ENCODE peak calls at places on chromosome 2, in nine cellular contexts. One of them, this sample, is unnamed. For H3K4me1 and H3K36me3, the result is how much of the 10 kb centered on the place peaks cover.

GRCh38 chr2:228602277-228602676 is 420.8 kb upstream of the SPHKAP start:
- DNase-seq in heart right ventricle: no peak
- DNase-seq in pancreas: no peak
- DNase-seq in right atrium auricular region: no peak
- DNase-seq in colonic mucosa: no peak
- DNase-seq in GM23248: peak
- DNase-seq in tibial nerve: no peak
- DNase-seq in uterus: no peak
- DNase-seq in left ventricle myocardium inferior: no peak
- DNase-seq in this sample: no peak

GRCh38 chr2:23375448-23375847 is 9.5 kb upstream of the KLHL29 start:
- DNase-seq in heart right ventricle: no peak
- DNase-seq in pancreas: no peak
- DNase-seq in right atrium auricular region: no peak
- DNase-seq in colonic mucosa: no peak
- DNase-seq in GM23248: peak
- DNase-seq in tibial nerve: no peak
- DNase-seq in uterus: no peak
- DNase-seq in left ventricle myocardium inferior: no peak
- DNase-seq in this sample: no peak

GRCh38 chr2:142874293-142874814 is 3.1 kb upstream of the KYNU start:
- DNase-seq in heart right ventricle: no peak
- DNase-seq in pancreas: peak
- DNase-seq in right atrium auricular region: no peak
- DNase-seq in colonic mucosa: peak
- DNase-seq in GM23248: peak
- DNase-seq in tibial nerve: peak
- DNase-seq in uterus: no peak
- DNase-seq in left ventricle myocardium inferior: no peak
- DNase-seq in this sample: no peak

GRCh38 chr2:203238711-203239526 is at the start of gene CYP20A1:
- DNase-seq in heart right ventricle: peak
- DNase-seq in pancreas: peak
- DNase-seq in right atrium auricular region: peak
- DNase-seq in colonic mucosa: peak
- DNase-seq in GM23248: peak
- DNase-seq in tibial nerve: peak
- DNase-seq in uterus: peak
- DNase-seq in left ventricle myocardium inferior: peak
- DNase-seq in this sample: peak

GRCh38 chr2:106851055-106851454 is 34.9 kb downstream of the ST6GAL2 start:
- DNase-seq in heart right ventricle: no peak
- DNase-seq in pancreas: no peak
- DNase-seq in right atrium auricular region: no peak
- DNase-seq in colonic mucosa: no peak
- DNase-seq in GM23248: no peak
- DNase-seq in tibial nerve: no peak
- DNase-seq in uterus: no peak
- DNase-seq in left ventricle myocardium inferior: no peak
- DNase-seq in this sample: no peak

GRCh38 chr2:33441235-33441810 is 35.1 kb upstream of the RASGRP3 start:
- DNase-seq in heart right ventricle: peak
- DNase-seq in pancreas: peak
- DNase-seq in right atrium auricular region: no peak
- DNase-seq in colonic mucosa: peak
- DNase-seq in GM23248: peak
- DNase-seq in tibial nerve: peak
- DNase-seq in uterus: peak
- DNase-seq in left ventricle myocardium inferior: peak
- DNase-seq in this sample: no peak

GRCh38 chr2:80326214-80326613 is 21.7 kb upstream of the LRRTM1 start:
- DNase-seq in heart right ventricle: peak
- DNase-seq in pancreas: no peak
- DNase-seq in right atrium auricular region: no peak
- DNase-seq in colonic mucosa: no peak
- DNase-seq in GM23248: peak
- DNase-seq in tibial nerve: no peak
- DNase-seq in uterus: no peak
- DNase-seq in left ventricle myocardium inferior: no peak
- DNase-seq in this sample: no peak

GRCh38 chr2:164785447-164785846 is 56.2 kb downstream of the COBLL1 start:
- DNase-seq in heart right ventricle: no peak
- DNase-seq in pancreas: no peak
- DNase-seq in right atrium auricular region: no peak
- DNase-seq in colonic mucosa: no peak
- DNase-seq in GM23248: peak
- DNase-seq in tibial nerve: no peak
- DNase-seq in uterus: no peak
- DNase-seq in left ventricle myocardium inferior: no peak
- DNase-seq in this sample: no peak

GRCh38 chr2:3522851-3523481 is 3.6 kb upstream of the ADI1 start:
- DNase-seq in heart right ventricle: no peak
- DNase-seq in pancreas: no peak
- DNase-seq in right atrium auricular region: peak
- DNase-seq in colonic mucosa: no peak
- DNase-seq in GM23248: peak
- DNase-seq in tibial nerve: no peak
- DNase-seq in uterus: peak
- DNase-seq in left ventricle myocardium inferior: no peak
- DNase-seq in this sample: no peak

GRCh38 chr2:45922577-45922988 is 271.1 kb downstream of the PRKCE start:
- DNase-seq in heart right ventricle: peak
- DNase-seq in pancreas: no peak
- DNase-seq in right atrium auricular region: peak
- DNase-seq in colonic mucosa: no peak
- DNase-seq in GM23248: no peak
- DNase-seq in tibial nerve: no peak
- DNase-seq in uterus: no peak
- DNase-seq in left ventricle myocardium inferior: peak
- DNase-seq in this sample: no peak

GRCh38 chr2:99880148-99880983 is 262.0 kb downstream of the AFF3 start:
- DNase-seq in heart right ventricle: no peak
- DNase-seq in pancreas: no peak
- DNase-seq in right atrium auricular region: no peak
- DNase-seq in colonic mucosa: no peak
- DNase-seq in GM23248: peak
- DNase-seq in tibial nerve: no peak
- DNase-seq in uterus: no peak
- DNase-seq in left ventricle myocardium inferior: no peak
- DNase-seq in this sample: no peak

GRCh38 chr2:20618468-20618885 is 32.4 kb downstream of the HS1BP3 start:
- DNase-seq in heart right ventricle: no peak
- DNase-seq in pancreas: no peak
- DNase-seq in right atrium auricular region: no peak
- DNase-seq in colonic mucosa: no peak
- DNase-seq in GM23248: peak
- DNase-seq in tibial nerve: no peak
- DNase-seq in uterus: peak
- DNase-seq in left ventricle myocardium inferior: peak
- DNase-seq in this sample: no peak

GRCh38 chr2:20619624-20620024 is 31.3 kb downstream of the HS1BP3 start:
- DNase-seq in heart right ventricle: peak
- DNase-seq in pancreas: no peak
- DNase-seq in right atrium auricular region: no peak
- DNase-seq in colonic mucosa: no peak
- DNase-seq in GM23248: no peak
- DNase-seq in tibial nerve: no peak
- DNase-seq in uterus: peak
- DNase-seq in left ventricle myocardium inferior: peak
- DNase-seq in this sample: no peak

GRCh38 chr2:20617892-20618467 is 32.9 kb downstream of the HS1BP3 start:
- DNase-seq in heart right ventricle: peak
- DNase-seq in pancreas: peak
- DNase-seq in right atrium auricular region: peak
- DNase-seq in colonic mucosa: peak
- DNase-seq in GM23248: peak
- DNase-seq in tibial nerve: peak
- DNase-seq in uterus: peak
- DNase-seq in left ventricle myocardium inferior: peak
- DNase-seq in this sample: peak

GRCh38 chr2:20620271-20620681 is 30.6 kb downstream of the HS1BP3 start:
- DNase-seq in heart right ventricle: no peak
- DNase-seq in pancreas: no peak
- DNase-seq in right atrium auricular region: no peak
- DNase-seq in colonic mucosa: no peak
- DNase-seq in GM23248: no peak
- DNase-seq in tibial nerve: no peak
- DNase-seq in uterus: peak
- DNase-seq in left ventricle myocardium inferior: no peak
- DNase-seq in this sample: no peak

DNA sequence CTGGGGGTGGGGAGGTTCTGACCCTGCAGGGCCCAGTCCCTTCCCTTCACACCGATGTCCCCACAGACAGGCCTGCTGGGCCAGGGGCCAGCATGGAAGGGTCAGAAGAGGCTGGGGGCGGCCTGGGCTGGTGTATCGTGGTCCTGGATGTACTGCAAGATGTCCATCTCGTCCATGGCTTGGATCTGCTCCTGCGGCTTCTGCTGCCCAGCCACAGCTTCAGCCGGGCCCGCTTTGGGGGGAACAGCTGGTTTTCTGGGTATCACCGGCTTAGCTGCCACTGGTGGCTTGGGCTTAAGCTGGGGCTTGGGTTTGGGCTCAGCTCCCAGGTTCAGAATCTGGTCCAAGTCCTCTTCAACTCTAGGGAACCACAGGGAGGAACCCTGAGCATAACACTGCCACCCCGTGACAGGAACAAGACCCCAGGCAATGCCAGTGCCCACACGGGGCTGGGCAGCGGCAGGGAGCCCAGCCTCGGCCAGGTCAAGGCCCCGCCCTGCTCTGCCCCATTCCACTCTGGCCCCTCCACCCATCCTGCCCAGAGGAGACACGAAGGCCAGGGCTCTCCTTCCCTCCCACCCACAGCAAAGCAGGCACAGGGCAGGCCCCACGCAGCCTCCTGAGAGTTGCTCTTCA is 31.9 kb downstream of the HS1BP3 start:
- DNase-seq in heart right ventricle: no peak
- DNase-seq in pancreas: no peak
- DNase-seq in right atrium auricular region: no peak
- DNase-seq in colonic mucosa: no peak
- DNase-seq in GM23248: no peak
- DNase-seq in tibial nerve: no peak
- DNase-seq in uterus: no peak
- DNase-seq in left ventricle myocardium inferior: peak
- DNase-seq in this sample: no peak
- H3K4me1 ChIP-seq in heart right ventricle: half or more
- H3K4me1 ChIP-seq in pancreas: under half
- H3K4me1 ChIP-seq in right atrium auricular region: under half
- H3K4me1 ChIP-seq in colonic mucosa: under half
- H3K4me1 ChIP-seq in GM23248: under half
- H3K4me1 ChIP-seq in tibial nerve: half or more
- H3K4me1 ChIP-seq in uterus: under half
- H3K4me1 ChIP-seq in left ventricle myocardium inferior: half or more
- H3K4me1 ChIP-seq in this sample: under half

GRCh38 chr2:218754781-218755180 is 27.2 kb upstream of the CYP27A1 start:
- DNase-seq in heart right ventricle: no peak
- DNase-seq in pancreas: no peak
- DNase-seq in right atrium auricular region: no peak
- DNase-seq in colonic mucosa: no peak
- DNase-seq in GM23248: no peak
- DNase-seq in tibial nerve: no peak
- DNase-seq in uterus: no peak
- DNase-seq in left ventricle myocardium inferior: no peak
- DNase-seq in this sample: no peak
- H3K36me3 ChIP-seq in heart right ventricle: under half
- H3K36me3 ChIP-seq in pancreas: under half
- H3K36me3 ChIP-seq in right atrium auricular region: under half
- H3K36me3 ChIP-seq in colonic mucosa: under half
- H3K36me3 ChIP-seq in GM23248: under half
- H3K36me3 ChIP-seq in tibial nerve: under half
- H3K36me3 ChIP-seq in uterus: under half
- H3K36me3 ChIP-seq in left ventricle myocardium inferior: half or more
- H3K36me3 ChIP-seq in this sample: under half

GRCh38 chr2:215573495-215573894 is 137.6 kb upstream of the FN1 start:
- DNase-seq in heart right ventricle: no peak
- DNase-seq in pancreas: no peak
- DNase-seq in right atrium auricular region: no peak
- DNase-seq in colonic mucosa: no peak
- DNase-seq in GM23248: peak
- DNase-seq in tibial nerve: no peak
- DNase-seq in uterus: no peak
- DNase-seq in left ventricle myocardium inferior: no peak
- DNase-seq in this sample: no peak

GRCh38 chr2:215567504-215567903 is 131.6 kb upstream of the FN1 start:
- DNase-seq in heart right ventricle: no peak
- DNase-seq in pancreas: no peak
- DNase-seq in right atrium auricular region: no peak
- DNase-seq in colonic mucosa: no peak
- DNase-seq in GM23248: no peak
- DNase-seq in tibial nerve: no peak
- DNase-seq in uterus: no peak
- DNase-seq in left ventricle myocardium inferior: no peak
- DNase-seq in this sample: no peak

GRCh38 chr2:215571693-215572092 is 135.8 kb upstream of the FN1 start:
- DNase-seq in heart right ventricle: no peak
- DNase-seq in pancreas: no peak
- DNase-seq in right atrium auricular region: no peak
- DNase-seq in colonic mucosa: no peak
- DNase-seq in GM23248: no peak
- DNase-seq in tibial nerve: no peak
- DNase-seq in uterus: no peak
- DNase-seq in left ventricle myocardium inferior: no peak
- DNase-seq in this sample: no peak

GRCh38 chr2:215577356-215577755 is 141.5 kb upstream of the FN1 start:
- DNase-seq in heart right ventricle: no peak
- DNase-seq in pancreas: no peak
- DNase-seq in right atrium auricular region: no peak
- DNase-seq in colonic mucosa: no peak
- DNase-seq in GM23248: peak
- DNase-seq in tibial nerve: no peak
- DNase-seq in uterus: no peak
- DNase-seq in left ventricle myocardium inferior: no peak
- DNase-seq in this sample: no peak

DNA sequence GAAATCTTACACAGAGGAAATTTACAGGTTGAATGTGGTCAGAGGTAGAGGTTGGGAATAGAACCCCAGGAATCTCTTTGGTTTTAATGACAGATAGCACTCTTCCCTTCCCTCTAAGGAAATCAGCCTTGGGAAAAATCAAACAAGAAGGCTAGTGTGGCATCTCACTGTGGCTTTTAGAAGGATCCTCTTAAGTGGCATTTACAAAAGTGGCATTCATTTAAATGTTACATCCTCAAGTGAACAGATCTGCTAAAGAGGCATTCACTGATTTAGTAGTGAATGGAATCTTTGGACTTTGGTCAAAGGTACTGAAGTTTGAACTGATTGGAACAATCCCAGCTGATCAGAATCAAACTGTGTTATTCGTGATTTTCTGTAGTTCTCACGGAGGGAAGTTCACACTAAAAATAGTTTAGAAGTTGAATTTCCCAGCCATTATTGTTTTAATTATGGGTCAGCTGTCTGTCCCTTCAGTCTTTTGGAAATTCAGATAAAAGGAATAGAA is 136.5 kb upstream of the FN1 start:
- DNase-seq in heart right ventricle: no peak
- DNase-seq in pancreas: no peak
- DNase-seq in right atrium auricular region: no peak
- DNase-seq in colonic mucosa: no peak
- DNase-seq in GM23248: no peak
- DNase-seq in tibial nerve: no peak
- DNase-seq in uterus: no peak
- DNase-seq in left ventricle myocardium inferior: no peak
- DNase-seq in this sample: no peak
- H3K4me1 ChIP-seq in heart right ventricle: under half
- H3K4me1 ChIP-seq in pancreas: under half
- H3K4me1 ChIP-seq in right atrium auricular region: under half
- H3K4me1 ChIP-seq in colonic mucosa: under half
- H3K4me1 ChIP-seq in GM23248: under half
- H3K4me1 ChIP-seq in tibial nerve: under half
- H3K4me1 ChIP-seq in uterus: under half
- H3K4me1 ChIP-seq in left ventricle myocardium inferior: under half
- H3K4me1 ChIP-seq in this sample: under half

GRCh38 chr2:222926915-222927314 is 66.1 kb downstream of the ACSL3 start:
- DNase-seq in heart right ventricle: no peak
- DNase-seq in pancreas: no peak
- DNase-seq in right atrium auricular region: no peak
- DNase-seq in colonic mucosa: no peak
- DNase-seq in GM23248: no peak
- DNase-seq in tibial nerve: no peak
- DNase-seq in uterus: no peak
- DNase-seq in left ventricle myocardium inferior: no peak
- DNase-seq in this sample: no peak
- H3K36me3 ChIP-seq in heart right ventricle: under half
- H3K36me3 ChIP-seq in pancreas: under half
- H3K36me3 ChIP-seq in right atrium auricular region: under half
- H3K36me3 ChIP-seq in colonic mucosa: under half
- H3K36me3 ChIP-seq in GM23248: under half
- H3K36me3 ChIP-seq in tibial nerve: under half
- H3K36me3 ChIP-seq in uterus: under half
- H3K36me3 ChIP-seq in left ventricle myocardium inferior: half or more
- H3K36me3 ChIP-seq in this sample: under half